ENCODE peak calls at places on chromosomes 2 and 18, in six cellular contexts. Y, I, O, B, D and M are unnamed samples.

GRCh38 chr2:20223345-20224190 is 1.4 kb downstream of the SDC1 start:
- DNase-seq in D (peak), B (peak), I (no peak), O (peak), Y (peak), M (peak)

GRCh38 chr2:76311713-76312112 is 601.0 kb upstream of the GCFC2 start:
- DNase-seq in O (no peak), Y (no peak), B (no peak), I (no peak), D (no peak), M (no peak)

GRCh38 chr18:65287642-65288041 is 463.2 kb upstream of the CDH7 start:
- DNase-seq in Y (peak), I (no peak), D (no peak), B (no peak), O (no peak), M (peak)

GRCh38 chr2:36356199-36356989 is 816 bp downstream of the CRIM1 start:
- DNase-seq in Y (peak), O (peak), I (no peak), D (peak), B (peak), M (no peak)

GRCh38 chr2:134197445-134197844 is 56.4 kb upstream of the MGAT5 start:
- DNase-seq in D (no peak), O (no peak), I (no peak), Y (no peak), B (no peak), M (no peak)

GRCh38 chr2:203579730-203580129 is 44.6 kb upstream of the RAPH1 start:
- DNase-seq in I (no peak), B (no peak), Y (no peak), D (no peak), O (no peak), M (no peak)

GRCh38 chr2:203209538-203209937 is 29.3 kb upstream of the CYP20A1 start:
- DNase-seq in D (no peak), O (no peak), B (no peak), Y (no peak), I (no peak), M (no peak)

GRCh38 chr2:39392672-39393071 is 44.4 kb downstream of the MAP4K3 start:
- DNase-seq in B (no peak), Y (no peak), I (no peak), O (no peak), D (no peak), M (no peak)

GRCh38 chr2:226017534-226017933 is 618.0 kb downstream of the NYAP2 start:
- DNase-seq in Y (no peak), B (no peak), I (no peak), O (no peak), D (no peak), M (no peak)

GRCh38 chr2:112940859-112941258 is 29.9 kb downstream of the IL37 start:
- DNase-seq in B (no peak), Y (no peak), O (no peak), D (no peak), I (no peak), M (no peak)

GRCh38 chr18:75204262-75204977 is 4.5 kb downstream of the PTGR3 start:
- DNase-seq in B (peak), Y (no peak), I (no peak), O (peak), D (peak), M (no peak)

GRCh38 chr2:237258146-237258545 is 155.8 kb downstream of the COL6A3 start:
- DNase-seq in Y (no peak), O (no peak), B (no peak), I (no peak), D (no peak), M (no peak)